ENCODE peak calls at places on chromosomes 7 and 10, in five cellular contexts. One of them, this sample, is unnamed.
A peak's percentile ranks its signal among the peaks of the same experiment; 100 is the strongest.

GRCh38 chr10:60629332-60629731 is 148.9 kb upstream of the CDK1 start:
- DNase-seq in activated T-cell treated with anti-CD3 and anti-CD28 coated beads, Interleukin-2, amount 50 U/mL, for 72 hours: no peak
- DNase-seq in NCI-H2081 treated with DMSO at 0.1 percent for 48 hours: no peak
- DNase-seq in stimulated activated CD4-positive, alpha-beta T cell treated with anti-CD3 and anti-CD28 coated beads, Interleukin-1b, Interleukin-23, amount 100 ng/mL, for 1 hour: no peak
- DNase-seq in activated CD8-positive, alpha-beta memory T cell treated with anti-CD3 and anti-CD28 coated beads for 48 hours: no peak
- DNase-seq in this sample: no peak

GRCh38 chr7:50308301-50309129 is 4.0 kb downstream of the IKZF1 start:
- DNase-seq in activated T-cell treated with anti-CD3 and anti-CD28 coated beads, Interleukin-2, amount 50 U/mL, for 72 hours: no peak
- DNase-seq in NCI-H2081 treated with DMSO at 0.1 percent for 48 hours: no peak
- DNase-seq in stimulated activated CD4-positive, alpha-beta T cell treated with anti-CD3 and anti-CD28 coated beads, Interleukin-1b, Interleukin-23, amount 100 ng/mL, for 1 hour: no peak
- DNase-seq in activated CD8-positive, alpha-beta memory T cell treated with anti-CD3 and anti-CD28 coated beads for 48 hours: no peak
- DNase-seq in this sample: no peak

GRCh38 chr7:52668435-52668834 is 367.0 kb upstream of the POM121L12 start:
- DNase-seq in activated T-cell treated with anti-CD3 and anti-CD28 coated beads, Interleukin-2, amount 50 U/mL, for 72 hours: no peak
- DNase-seq in NCI-H2081 treated with DMSO at 0.1 percent for 48 hours: no peak
- DNase-seq in stimulated activated CD4-positive, alpha-beta T cell treated with anti-CD3 and anti-CD28 coated beads, Interleukin-1b, Interleukin-23, amount 100 ng/mL, for 1 hour: no peak
- DNase-seq in activated CD8-positive, alpha-beta memory T cell treated with anti-CD3 and anti-CD28 coated beads for 48 hours: no peak
- DNase-seq in this sample: no peak

GRCh38 chr7:150502519-150502918 is 12.2 kb upstream of the GIMAP7 start:
- DNase-seq in activated T-cell treated with anti-CD3 and anti-CD28 coated beads, Interleukin-2, amount 50 U/mL, for 72 hours: peak; percentile 43
- DNase-seq in NCI-H2081 treated with DMSO at 0.1 percent for 48 hours: no peak
- DNase-seq in stimulated activated CD4-positive, alpha-beta T cell treated with anti-CD3 and anti-CD28 coated beads, Interleukin-1b, Interleukin-23, amount 100 ng/mL, for 1 hour: no peak
- DNase-seq in activated CD8-positive, alpha-beta memory T cell treated with anti-CD3 and anti-CD28 coated beads for 48 hours: no peak
- DNase-seq in this sample: no peak

GRCh38 chr10:93921338-93921737 is 27.6 kb downstream of the SLC35G1 start:
- DNase-seq in activated T-cell treated with anti-CD3 and anti-CD28 coated beads, Interleukin-2, amount 50 U/mL, for 72 hours: peak; percentile 21
- DNase-seq in NCI-H2081 treated with DMSO at 0.1 percent for 48 hours: no peak
- DNase-seq in stimulated activated CD4-positive, alpha-beta T cell treated with anti-CD3 and anti-CD28 coated beads, Interleukin-1b, Interleukin-23, amount 100 ng/mL, for 1 hour: no peak
- DNase-seq in activated CD8-positive, alpha-beta memory T cell treated with anti-CD3 and anti-CD28 coated beads for 48 hours: peak; percentile 1
- DNase-seq in this sample: no peak

GRCh38 chr7:7792089-7792488 is 73.7 kb upstream of the RPA3 start:
- DNase-seq in activated T-cell treated with anti-CD3 and anti-CD28 coated beads, Interleukin-2, amount 50 U/mL, for 72 hours: no peak
- DNase-seq in NCI-H2081 treated with DMSO at 0.1 percent for 48 hours: no peak
- DNase-seq in stimulated activated CD4-positive, alpha-beta T cell treated with anti-CD3 and anti-CD28 coated beads, Interleukin-1b, Interleukin-23, amount 100 ng/mL, for 1 hour: no peak
- DNase-seq in activated CD8-positive, alpha-beta memory T cell treated with anti-CD3 and anti-CD28 coated beads for 48 hours: no peak
- DNase-seq in this sample: no peak

GRCh38 chr7:108525327-108525984 is 479 bp downstream of the PNPLA8 start:
- DNase-seq in activated T-cell treated with anti-CD3 and anti-CD28 coated beads, Interleukin-2, amount 50 U/mL, for 72 hours: no peak
- DNase-seq in NCI-H2081 treated with DMSO at 0.1 percent for 48 hours: peak; percentile 85
- DNase-seq in stimulated activated CD4-positive, alpha-beta T cell treated with anti-CD3 and anti-CD28 coated beads, Interleukin-1b, Interleukin-23, amount 100 ng/mL, for 1 hour: no peak
- DNase-seq in activated CD8-positive, alpha-beta memory T cell treated with anti-CD3 and anti-CD28 coated beads for 48 hours: no peak
- DNase-seq in this sample: peak; percentile 78

GRCh38 chr7:74627699-74628411 is 29.7 kb upstream of the GTF2I start:
- DNase-seq in activated T-cell treated with anti-CD3 and anti-CD28 coated beads, Interleukin-2, amount 50 U/mL, for 72 hours: no peak
- DNase-seq in NCI-H2081 treated with DMSO at 0.1 percent for 48 hours: no peak
- DNase-seq in stimulated activated CD4-positive, alpha-beta T cell treated with anti-CD3 and anti-CD28 coated beads, Interleukin-1b, Interleukin-23, amount 100 ng/mL, for 1 hour: no peak
- DNase-seq in activated CD8-positive, alpha-beta memory T cell treated with anti-CD3 and anti-CD28 coated beads for 48 hours: no peak
- DNase-seq in this sample: peak; percentile 69

GRCh38 chr10:101867931-101868330 is 24.3 kb upstream of the KCNIP2 start:
- DNase-seq in activated T-cell treated with anti-CD3 and anti-CD28 coated beads, Interleukin-2, amount 50 U/mL, for 72 hours: no peak
- DNase-seq in NCI-H2081 treated with DMSO at 0.1 percent for 48 hours: no peak
- DNase-seq in stimulated activated CD4-positive, alpha-beta T cell treated with anti-CD3 and anti-CD28 coated beads, Interleukin-1b, Interleukin-23, amount 100 ng/mL, for 1 hour: no peak
- DNase-seq in activated CD8-positive, alpha-beta memory T cell treated with anti-CD3 and anti-CD28 coated beads for 48 hours: no peak
- DNase-seq in this sample: no peak

GRCh38 chr7:135929692-135930091 is 47.5 kb downstream of the MTPN start:
- DNase-seq in activated T-cell treated with anti-CD3 and anti-CD28 coated beads, Interleukin-2, amount 50 U/mL, for 72 hours: no peak
- DNase-seq in NCI-H2081 treated with DMSO at 0.1 percent for 48 hours: no peak
- DNase-seq in stimulated activated CD4-positive, alpha-beta T cell treated with anti-CD3 and anti-CD28 coated beads, Interleukin-1b, Interleukin-23, amount 100 ng/mL, for 1 hour: no peak
- DNase-seq in activated CD8-positive, alpha-beta memory T cell treated with anti-CD3 and anti-CD28 coated beads for 48 hours: no peak
- DNase-seq in this sample: no peak

GRCh38 chr10:125148576-125148975 is 11.8 kb downstream of the CTBP2 start:
- DNase-seq in activated T-cell treated with anti-CD3 and anti-CD28 coated beads, Interleukin-2, amount 50 U/mL, for 72 hours: no peak
- DNase-seq in NCI-H2081 treated with DMSO at 0.1 percent for 48 hours: no peak
- DNase-seq in stimulated activated CD4-positive, alpha-beta T cell treated with anti-CD3 and anti-CD28 coated beads, Interleukin-1b, Interleukin-23, amount 100 ng/mL, for 1 hour: no peak
- DNase-seq in activated CD8-positive, alpha-beta memory T cell treated with anti-CD3 and anti-CD28 coated beads for 48 hours: no peak
- DNase-seq in this sample: no peak

GRCh38 chr10:15316877-15317464 is 54.1 kb downstream of the FAM171A1 start:
- DNase-seq in activated T-cell treated with anti-CD3 and anti-CD28 coated beads, Interleukin-2, amount 50 U/mL, for 72 hours: no peak
- DNase-seq in NCI-H2081 treated with DMSO at 0.1 percent for 48 hours: no peak
- DNase-seq in stimulated activated CD4-positive, alpha-beta T cell treated with anti-CD3 and anti-CD28 coated beads, Interleukin-1b, Interleukin-23, amount 100 ng/mL, for 1 hour: no peak
- DNase-seq in activated CD8-positive, alpha-beta memory T cell treated with anti-CD3 and anti-CD28 coated beads for 48 hours: no peak
- DNase-seq in this sample: no peak

GRCh38 chr10:32692174-32692573 is 246.2 kb downstream of the CCDC7 start:
- DNase-seq in activated T-cell treated with anti-CD3 and anti-CD28 coated beads, Interleukin-2, amount 50 U/mL, for 72 hours: no peak
- DNase-seq in NCI-H2081 treated with DMSO at 0.1 percent for 48 hours: no peak
- DNase-seq in stimulated activated CD4-positive, alpha-beta T cell treated with anti-CD3 and anti-CD28 coated beads, Interleukin-1b, Interleukin-23, amount 100 ng/mL, for 1 hour: no peak
- DNase-seq in activated CD8-positive, alpha-beta memory T cell treated with anti-CD3 and anti-CD28 coated beads for 48 hours: no peak
- DNase-seq in this sample: peak; percentile 4

GRCh38 chr7:55563596-55564325 is 8.5 kb downstream of the VOPP1 start:
- DNase-seq in activated T-cell treated with anti-CD3 and anti-CD28 coated beads, Interleukin-2, amount 50 U/mL, for 72 hours: no peak
- DNase-seq in NCI-H2081 treated with DMSO at 0.1 percent for 48 hours: no peak
- DNase-seq in stimulated activated CD4-positive, alpha-beta T cell treated with anti-CD3 and anti-CD28 coated beads, Interleukin-1b, Interleukin-23, amount 100 ng/mL, for 1 hour: no peak
- DNase-seq in activated CD8-positive, alpha-beta memory T cell treated with anti-CD3 and anti-CD28 coated beads for 48 hours: no peak
- DNase-seq in this sample: no peak

GRCh38 chr7:82443044-82443800 is at the start of gene CACNA2D1:
- DNase-seq in activated T-cell treated with anti-CD3 and anti-CD28 coated beads, Interleukin-2, amount 50 U/mL, for 72 hours: peak; percentile 4
- DNase-seq in NCI-H2081 treated with DMSO at 0.1 percent for 48 hours: no peak
- DNase-seq in stimulated activated CD4-positive, alpha-beta T cell treated with anti-CD3 and anti-CD28 coated beads, Interleukin-1b, Interleukin-23, amount 100 ng/mL, for 1 hour: no peak
- DNase-seq in activated CD8-positive, alpha-beta memory T cell treated with anti-CD3 and anti-CD28 coated beads for 48 hours: no peak
- DNase-seq in this sample: peak; percentile 17

GRCh38 chr7:81234896-81235295 is 316.0 kb upstream of the SEMA3C start:
- DNase-seq in activated T-cell treated with anti-CD3 and anti-CD28 coated beads, Interleukin-2, amount 50 U/mL, for 72 hours: no peak
- DNase-seq in NCI-H2081 treated with DMSO at 0.1 percent for 48 hours: no peak
- DNase-seq in stimulated activated CD4-positive, alpha-beta T cell treated with anti-CD3 and anti-CD28 coated beads, Interleukin-1b, Interleukin-23, amount 100 ng/mL, for 1 hour: no peak
- DNase-seq in activated CD8-positive, alpha-beta memory T cell treated with anti-CD3 and anti-CD28 coated beads for 48 hours: no peak
- DNase-seq in this sample: no peak

GRCh38 chr7:156194813-156195212 is 382.6 kb upstream of the SHH start:
- DNase-seq in activated T-cell treated with anti-CD3 and anti-CD28 coated beads, Interleukin-2, amount 50 U/mL, for 72 hours: no peak
- DNase-seq in NCI-H2081 treated with DMSO at 0.1 percent for 48 hours: no peak
- DNase-seq in stimulated activated CD4-positive, alpha-beta T cell treated with anti-CD3 and anti-CD28 coated beads, Interleukin-1b, Interleukin-23, amount 100 ng/mL, for 1 hour: no peak
- DNase-seq in activated CD8-positive, alpha-beta memory T cell treated with anti-CD3 and anti-CD28 coated beads for 48 hours: no peak
- DNase-seq in this sample: no peak

GRCh38 chr10:27724287-27724686 is 21.3 kb downstream of the MKX start:
- DNase-seq in activated T-cell treated with anti-CD3 and anti-CD28 coated beads, Interleukin-2, amount 50 U/mL, for 72 hours: no peak
- DNase-seq in NCI-H2081 treated with DMSO at 0.1 percent for 48 hours: no peak
- DNase-seq in stimulated activated CD4-positive, alpha-beta T cell treated with anti-CD3 and anti-CD28 coated beads, Interleukin-1b, Interleukin-23, amount 100 ng/mL, for 1 hour: no peak
- DNase-seq in activated CD8-positive, alpha-beta memory T cell treated with anti-CD3 and anti-CD28 coated beads for 48 hours: no peak
- DNase-seq in this sample: no peak

GRCh38 chr10:33665512-33665911 is 331.0 kb upstream of the NRP1 start:
- DNase-seq in activated T-cell treated with anti-CD3 and anti-CD28 coated beads, Interleukin-2, amount 50 U/mL, for 72 hours: no peak
- DNase-seq in NCI-H2081 treated with DMSO at 0.1 percent for 48 hours: no peak
- DNase-seq in stimulated activated CD4-positive, alpha-beta T cell treated with anti-CD3 and anti-CD28 coated beads, Interleukin-1b, Interleukin-23, amount 100 ng/mL, for 1 hour: no peak
- DNase-seq in activated CD8-positive, alpha-beta memory T cell treated with anti-CD3 and anti-CD28 coated beads for 48 hours: no peak
- DNase-seq in this sample: no peak

GRCh38 chr10:72263613-72264241 is 10.0 kb upstream of the DDIT4 start:
- DNase-seq in activated T-cell treated with anti-CD3 and anti-CD28 coated beads, Interleukin-2, amount 50 U/mL, for 72 hours: no peak
- DNase-seq in NCI-H2081 treated with DMSO at 0.1 percent for 48 hours: peak; percentile 86
- DNase-seq in stimulated activated CD4-positive, alpha-beta T cell treated with anti-CD3 and anti-CD28 coated beads, Interleukin-1b, Interleukin-23, amount 100 ng/mL, for 1 hour: no peak
- DNase-seq in activated CD8-positive, alpha-beta memory T cell treated with anti-CD3 and anti-CD28 coated beads for 48 hours: no peak
- DNase-seq in this sample: peak; percentile 88

GRCh38 chr7:8783229-8783628 is 349.8 kb downstream of the NXPH1 start:
- DNase-seq in activated T-cell treated with anti-CD3 and anti-CD28 coated beads, Interleukin-2, amount 50 U/mL, for 72 hours: no peak
- DNase-seq in NCI-H2081 treated with DMSO at 0.1 percent for 48 hours: no peak
- DNase-seq in stimulated activated CD4-positive, alpha-beta T cell treated with anti-CD3 and anti-CD28 coated beads, Interleukin-1b, Interleukin-23, amount 100 ng/mL, for 1 hour: no peak
- DNase-seq in activated CD8-positive, alpha-beta memory T cell treated with anti-CD3 and anti-CD28 coated beads for 48 hours: no peak
- DNase-seq in this sample: no peak

GRCh38 chr10:58081353-58081752 is 186.3 kb downstream of the IPMK start:
- DNase-seq in activated T-cell treated with anti-CD3 and anti-CD28 coated beads, Interleukin-2, amount 50 U/mL, for 72 hours: no peak
- DNase-seq in NCI-H2081 treated with DMSO at 0.1 percent for 48 hours: no peak
- DNase-seq in stimulated activated CD4-positive, alpha-beta T cell treated with anti-CD3 and anti-CD28 coated beads, Interleukin-1b, Interleukin-23, amount 100 ng/mL, for 1 hour: no peak
- DNase-seq in activated CD8-positive, alpha-beta memory T cell treated with anti-CD3 and anti-CD28 coated beads for 48 hours: no peak
- DNase-seq in this sample: no peak

GRCh38 chr10:27947513-27947912 is 51.4 kb downstream of the ODAD2 start:
- DNase-seq in activated T-cell treated with anti-CD3 and anti-CD28 coated beads, Interleukin-2, amount 50 U/mL, for 72 hours: no peak
- DNase-seq in NCI-H2081 treated with DMSO at 0.1 percent for 48 hours: no peak
- DNase-seq in stimulated activated CD4-positive, alpha-beta T cell treated with anti-CD3 and anti-CD28 coated beads, Interleukin-1b, Interleukin-23, amount 100 ng/mL, for 1 hour: no peak
- DNase-seq in activated CD8-positive, alpha-beta memory T cell treated with anti-CD3 and anti-CD28 coated beads for 48 hours: no peak
- DNase-seq in this sample: no peak

GRCh38 chr7:153381275-153382119 is 621.9 kb downstream of the ACTR3B start:
- DNase-seq in activated T-cell treated with anti-CD3 and anti-CD28 coated beads, Interleukin-2, amount 50 U/mL, for 72 hours: peak; percentile 17
- DNase-seq in NCI-H2081 treated with DMSO at 0.1 percent for 48 hours: no peak
- DNase-seq in stimulated activated CD4-positive, alpha-beta T cell treated with anti-CD3 and anti-CD28 coated beads, Interleukin-1b, Interleukin-23, amount 100 ng/mL, for 1 hour: no peak
- DNase-seq in activated CD8-positive, alpha-beta memory T cell treated with anti-CD3 and anti-CD28 coated beads for 48 hours: peak; percentile 4
- DNase-seq in this sample: peak; percentile 41

GRCh38 chr10:59336632-59337031 is 25.7 kb downstream of the FAM13C start:
- DNase-seq in activated T-cell treated with anti-CD3 and anti-CD28 coated beads, Interleukin-2, amount 50 U/mL, for 72 hours: no peak
- DNase-seq in NCI-H2081 treated with DMSO at 0.1 percent for 48 hours: no peak
- DNase-seq in stimulated activated CD4-positive, alpha-beta T cell treated with anti-CD3 and anti-CD28 coated beads, Interleukin-1b, Interleukin-23, amount 100 ng/mL, for 1 hour: no peak
- DNase-seq in activated CD8-positive, alpha-beta memory T cell treated with anti-CD3 and anti-CD28 coated beads for 48 hours: no peak
- DNase-seq in this sample: no peak

GRCh38 chr10:1488970-1489548 is 248.3 kb downstream of the ADARB2 start:
- DNase-seq in activated T-cell treated with anti-CD3 and anti-CD28 coated beads, Interleukin-2, amount 50 U/mL, for 72 hours: no peak
- DNase-seq in NCI-H2081 treated with DMSO at 0.1 percent for 48 hours: no peak
- DNase-seq in stimulated activated CD4-positive, alpha-beta T cell treated with anti-CD3 and anti-CD28 coated beads, Interleukin-1b, Interleukin-23, amount 100 ng/mL, for 1 hour: no peak
- DNase-seq in activated CD8-positive, alpha-beta memory T cell treated with anti-CD3 and anti-CD28 coated beads for 48 hours: no peak
- DNase-seq in this sample: no peak

GRCh38 chr10:70348228-70348850 is 34.1 kb downstream of the LRRC20 start:
- DNase-seq in activated T-cell treated with anti-CD3 and anti-CD28 coated beads, Interleukin-2, amount 50 U/mL, for 72 hours: peak; percentile 47
- DNase-seq in NCI-H2081 treated with DMSO at 0.1 percent for 48 hours: no peak
- DNase-seq in stimulated activated CD4-positive, alpha-beta T cell treated with anti-CD3 and anti-CD28 coated beads, Interleukin-1b, Interleukin-23, amount 100 ng/mL, for 1 hour: no peak
- DNase-seq in activated CD8-positive, alpha-beta memory T cell treated with anti-CD3 and anti-CD28 coated beads for 48 hours: no peak
- DNase-seq in this sample: peak; percentile 28

GRCh38 chr10:79173582-79174262 is 105.0 kb downstream of the ZMIZ1 start:
- DNase-seq in activated T-cell treated with anti-CD3 and anti-CD28 coated beads, Interleukin-2, amount 50 U/mL, for 72 hours: no peak
- DNase-seq in NCI-H2081 treated with DMSO at 0.1 percent for 48 hours: no peak
- DNase-seq in stimulated activated CD4-positive, alpha-beta T cell treated with anti-CD3 and anti-CD28 coated beads, Interleukin-1b, Interleukin-23, amount 100 ng/mL, for 1 hour: no peak
- DNase-seq in activated CD8-positive, alpha-beta memory T cell treated with anti-CD3 and anti-CD28 coated beads for 48 hours: no peak
- DNase-seq in this sample: no peak

GRCh38 chr7:130995252-130996081 is 261.5 kb upstream of the KLF14 start:
- DNase-seq in activated T-cell treated with anti-CD3 and anti-CD28 coated beads, Interleukin-2, amount 50 U/mL, for 72 hours: no peak
- DNase-seq in NCI-H2081 treated with DMSO at 0.1 percent for 48 hours: no peak
- DNase-seq in stimulated activated CD4-positive, alpha-beta T cell treated with anti-CD3 and anti-CD28 coated beads, Interleukin-1b, Interleukin-23, amount 100 ng/mL, for 1 hour: no peak
- DNase-seq in activated CD8-positive, alpha-beta memory T cell treated with anti-CD3 and anti-CD28 coated beads for 48 hours: no peak
- DNase-seq in this sample: peak; percentile 62

GRCh38 chr10:131815366-131816156 is 85.2 kb upstream of the PPP2R2D start:
- DNase-seq in activated T-cell treated with anti-CD3 and anti-CD28 coated beads, Interleukin-2, amount 50 U/mL, for 72 hours: no peak
- DNase-seq in NCI-H2081 treated with DMSO at 0.1 percent for 48 hours: no peak
- DNase-seq in stimulated activated CD4-positive, alpha-beta T cell treated with anti-CD3 and anti-CD28 coated beads, Interleukin-1b, Interleukin-23, amount 100 ng/mL, for 1 hour: no peak
- DNase-seq in activated CD8-positive, alpha-beta memory T cell treated with anti-CD3 and anti-CD28 coated beads for 48 hours: no peak
- DNase-seq in this sample: no peak

GRCh38 chr10:71852335-71852937 is 1.4 kb upstream of the PSAP start:
- DNase-seq in activated T-cell treated with anti-CD3 and anti-CD28 coated beads, Interleukin-2, amount 50 U/mL, for 72 hours: no peak
- DNase-seq in NCI-H2081 treated with DMSO at 0.1 percent for 48 hours: no peak
- DNase-seq in stimulated activated CD4-positive, alpha-beta T cell treated with anti-CD3 and anti-CD28 coated beads, Interleukin-1b, Interleukin-23, amount 100 ng/mL, for 1 hour: no peak
- DNase-seq in activated CD8-positive, alpha-beta memory T cell treated with anti-CD3 and anti-CD28 coated beads for 48 hours: no peak
- DNase-seq in this sample: no peak

GRCh38 chr7:16098058-16098457 is 323.3 kb downstream of the CRPPA start:
- DNase-seq in activated T-cell treated with anti-CD3 and anti-CD28 coated beads, Interleukin-2, amount 50 U/mL, for 72 hours: no peak
- DNase-seq in NCI-H2081 treated with DMSO at 0.1 percent for 48 hours: no peak
- DNase-seq in stimulated activated CD4-positive, alpha-beta T cell treated with anti-CD3 and anti-CD28 coated beads, Interleukin-1b, Interleukin-23, amount 100 ng/mL, for 1 hour: no peak
- DNase-seq in activated CD8-positive, alpha-beta memory T cell treated with anti-CD3 and anti-CD28 coated beads for 48 hours: no peak
- DNase-seq in this sample: no peak

GRCh38 chr7:125605241-125605640 is 675.6 kb upstream of the POT1 start:
- DNase-seq in activated T-cell treated with anti-CD3 and anti-CD28 coated beads, Interleukin-2, amount 50 U/mL, for 72 hours: no peak
- DNase-seq in NCI-H2081 treated with DMSO at 0.1 percent for 48 hours: no peak
- DNase-seq in stimulated activated CD4-positive, alpha-beta T cell treated with anti-CD3 and anti-CD28 coated beads, Interleukin-1b, Interleukin-23, amount 100 ng/mL, for 1 hour: no peak
- DNase-seq in activated CD8-positive, alpha-beta memory T cell treated with anti-CD3 and anti-CD28 coated beads for 48 hours: no peak
- DNase-seq in this sample: no peak

GRCh38 chr7:124459101-124460052 is 306.2 kb downstream of the GPR37 start:
- DNase-seq in activated T-cell treated with anti-CD3 and anti-CD28 coated beads, Interleukin-2, amount 50 U/mL, for 72 hours: no peak
- DNase-seq in NCI-H2081 treated with DMSO at 0.1 percent for 48 hours: no peak
- DNase-seq in stimulated activated CD4-positive, alpha-beta T cell treated with anti-CD3 and anti-CD28 coated beads, Interleukin-1b, Interleukin-23, amount 100 ng/mL, for 1 hour: no peak
- DNase-seq in activated CD8-positive, alpha-beta memory T cell treated with anti-CD3 and anti-CD28 coated beads for 48 hours: no peak
- DNase-seq in this sample: no peak

GRCh38 chr7:91082854-91083495 is 181.3 kb upstream of the FZD1 start:
- DNase-seq in activated T-cell treated with anti-CD3 and anti-CD28 coated beads, Interleukin-2, amount 50 U/mL, for 72 hours: no peak
- DNase-seq in NCI-H2081 treated with DMSO at 0.1 percent for 48 hours: no peak
- DNase-seq in stimulated activated CD4-positive, alpha-beta T cell treated with anti-CD3 and anti-CD28 coated beads, Interleukin-1b, Interleukin-23, amount 100 ng/mL, for 1 hour: no peak
- DNase-seq in activated CD8-positive, alpha-beta memory T cell treated with anti-CD3 and anti-CD28 coated beads for 48 hours: no peak
- DNase-seq in this sample: peak; percentile 67

GRCh38 chr7:140475747-140476333 is 3.5 kb downstream of the MKRN1 start:
- DNase-seq in activated T-cell treated with anti-CD3 and anti-CD28 coated beads, Interleukin-2, amount 50 U/mL, for 72 hours: peak; percentile 40
- DNase-seq in NCI-H2081 treated with DMSO at 0.1 percent for 48 hours: peak; percentile 55
- DNase-seq in stimulated activated CD4-positive, alpha-beta T cell treated with anti-CD3 and anti-CD28 coated beads, Interleukin-1b, Interleukin-23, amount 100 ng/mL, for 1 hour: peak; percentile 28
- DNase-seq in activated CD8-positive, alpha-beta memory T cell treated with anti-CD3 and anti-CD28 coated beads for 48 hours: no peak
- DNase-seq in this sample: peak; percentile 62

GRCh38 chr10:4867520-4868356 is 41.7 kb downstream of the AKR1E2 start:
- DNase-seq in activated T-cell treated with anti-CD3 and anti-CD28 coated beads, Interleukin-2, amount 50 U/mL, for 72 hours: no peak
- DNase-seq in NCI-H2081 treated with DMSO at 0.1 percent for 48 hours: no peak
- DNase-seq in stimulated activated CD4-positive, alpha-beta T cell treated with anti-CD3 and anti-CD28 coated beads, Interleukin-1b, Interleukin-23, amount 100 ng/mL, for 1 hour: no peak
- DNase-seq in activated CD8-positive, alpha-beta memory T cell treated with anti-CD3 and anti-CD28 coated beads for 48 hours: no peak
- DNase-seq in this sample: no peak